ENCODE peak calls at places on chromosomes 11 and 22, in nine cellular contexts. K, F, A, R, G, W, S, H and L are unnamed samples.

GRCh38 chr11:1027483-1028290 is 8.8 kb downstream of the MUC6 start:
- DNase-seq in K (no peak), F (no peak), A (no peak), R (no peak), G (no peak), W (no peak), S (no peak), H (no peak), L (no peak)

GRCh38 chr22:44067901-44068300 is 43.8 kb downstream of the PARVB start:
- DNase-seq in K (no peak), F (no peak), A (no peak), R (no peak), G (no peak), W (no peak), S (no peak), H (no peak), L (no peak)

GRCh38 chr22:48734961-48735360 is 1092.7 kb downstream of the BRD1 start:
- DNase-seq in K (no peak), F (no peak), A (no peak), R (no peak), G (no peak), W (no peak), S (no peak), H (no peak), L (no peak)

GRCh38 chr11:55701429-55701828 is 39.4 kb downstream of the OR4C6 start:
- DNase-seq in K (no peak), F (no peak), A (no peak), R (peak; percentile 46), G (no peak), W (no peak), S (no peak), H (no peak), L (no peak)

GRCh38 chr11:3840289-3840869 is 380 bp downstream of the RHOG start:
- DNase-seq in K (peak; percentile 75), F (no peak), A (no peak), R (no peak), G (no peak), W (no peak), S (no peak), H (peak; percentile 80), L (no peak)

GRCh38 chr11:64920124-64920523 is 3.1 kb upstream of the ATG2A start:
- DNase-seq in K (no peak), F (no peak), A (no peak), R (peak; percentile 40), G (no peak), W (no peak), S (no peak), H (no peak), L (no peak)

GRCh38 chr11:66904561-66904960 is 47.7 kb downstream of the LRFN4 start:
- DNase-seq in K (no peak), F (no peak), A (no peak), R (no peak), G (no peak), W (no peak), S (no peak), H (no peak), L (no peak)

GRCh38 chr11:11022126-11022730 is 164.4 kb upstream of the ZBED5 start:
- DNase-seq in K (no peak), F (no peak), A (peak; percentile 49), R (no peak), G (no peak), W (peak; percentile 35), S (peak; percentile 18), H (no peak), L (peak; percentile 58)

GRCh38 chr11:115764172-115764571 is 260.0 kb upstream of the CADM1 start:
- DNase-seq in K (no peak), F (no peak), A (no peak), R (no peak), G (no peak), W (no peak), S (no peak), H (no peak), L (no peak)

GRCh38 chr11:19279455-19279854 is 38.7 kb upstream of the E2F8 start:
- DNase-seq in K (no peak), F (peak; percentile 72), A (no peak), R (no peak), G (no peak), W (no peak), S (no peak), H (no peak), L (no peak)